ENCODE peak calls at places on chromosome 1, in eight cellular contexts. I is left ventricle myocardium inferior, X is tibial nerve, O is osteoblast, Y is dorsolateral prefrontal cortex, Q is bronchial epithelial cell, R is HFFc6, W is NB4. K is an unnamed sample.

GRCh38 chr1:231312389-231312788 is 25.3 kb downstream of the EXOC8 start:
- DNase-seq in I (no peak), X (no peak), O (no peak), Y (no peak), Q (no peak), R (no peak), W (no peak), K (no peak)

GRCh38 chr1:184614667-184615066 is 140.0 kb downstream of the EDEM3 start:
- DNase-seq in I (no peak), X (no peak), O (no peak), Y (no peak), Q (no peak), R (no peak), W (no peak), K (no peak)

GRCh38 chr1:186178426-186179043 is 196.5 kb downstream of the TPR start:
- DNase-seq in I (no peak), X (no peak), O (no peak), Y (no peak), Q (peak; percentile 98), R (no peak), W (no peak), K (no peak)

GRCh38 chr1:39737546-39738169 is 1.0 kb upstream of the PPIE start:
- DNase-seq in I (no peak), X (no peak), O (no peak), Y (no peak), Q (no peak), R (no peak), W (no peak), K (no peak)

GRCh38 chr1:228226956-228227791 is 19.3 kb downstream of the OBSCN start:
- DNase-seq in I (no peak), X (no peak), O (peak; percentile 68), Y (no peak), Q (no peak), R (peak; percentile 11), W (peak; percentile 48), K (peak; percentile 31)

GRCh38 chr1:56322211-56322610 is 257.2 kb downstream of the PLPP3 start:
- DNase-seq in I (no peak), X (peak; percentile 12), O (no peak), Y (no peak), Q (no peak), R (no peak), W (no peak), K (no peak)

GRCh38 chr1:43582162-43582566 is 51.5 kb downstream of the PTPRF start:
- DNase-seq in I (no peak), X (no peak), O (peak; percentile 100), Y (peak; percentile 80), Q (peak; percentile 100), R (peak; percentile 96), W (peak; percentile 35), K (no peak)

GRCh38 chr1:202161151-202162048 is 998 bp upstream of the PTPN7 start:
- DNase-seq in I (no peak), X (no peak), O (peak; percentile 83), Y (no peak), Q (no peak), R (no peak), W (peak; percentile 60), K (no peak)

GRCh38 chr1:27004471-27005165 is 8.0 kb downstream of the TENT5B start:
- DNase-seq in I (no peak), X (no peak), O (peak; percentile 72), Y (no peak), Q (no peak), R (peak; percentile 42), W (peak; percentile 86), K (peak; percentile 46)

GRCh38 chr1:248884632-248885295 is 21.3 kb upstream of the PGBD2 start:
- DNase-seq in I (no peak), X (no peak), O (no peak), Y (no peak), Q (no peak), R (no peak), W (no peak), K (no peak)

GRCh38 chr1:153849487-153850185 is 73.1 kb downstream of the GATAD2B start:
- DNase-seq in I (no peak), X (no peak), O (no peak), Y (no peak), Q (no peak), R (no peak), W (peak; percentile 59), K (no peak)

GRCh38 chr1:54872041-54872342 is 15.0 kb downstream of the DHCR24 start:
- DNase-seq in I (no peak), X (no peak), O (no peak), Y (no peak), Q (no peak), R (no peak), W (no peak), K (no peak)

GRCh38 chr1:92926873-92927272 is 34.4 kb downstream of the DIPK1A start:
- DNase-seq in I (no peak), X (no peak), O (no peak), Y (no peak), Q (no peak), R (no peak), W (no peak), K (no peak)

GRCh38 chr1:200260587-200261335 is 149.1 kb downstream of the ZNF281 start:
- DNase-seq in I (no peak), X (no peak), O (no peak), Y (no peak), Q (no peak), R (peak; percentile 28), W (no peak), K (no peak)

GRCh38 chr1:200266871-200267270 is 143.0 kb downstream of the ZNF281 start:
- DNase-seq in I (no peak), X (no peak), O (no peak), Y (no peak), Q (no peak), R (no peak), W (no peak), K (no peak)

GRCh38 chr1:200258447-200259375 is 151.1 kb downstream of the ZNF281 start:
- DNase-seq in I (no peak), X (no peak), O (peak; percentile 53), Y (no peak), Q (peak; percentile 39), R (no peak), W (peak; percentile 46), K (no peak)

GRCh38 chr1:200263203-200263602 is 146.6 kb downstream of the ZNF281 start:
- DNase-seq in I (no peak), X (no peak), O (no peak), Y (no peak), Q (no peak), R (no peak), W (no peak), K (no peak)

GRCh38 chr1:200262326-200262965 is 147.4 kb downstream of the ZNF281 start:
- DNase-seq in I (no peak), X (no peak), O (no peak), Y (no peak), Q (no peak), R (no peak), W (no peak), K (no peak)
- TF ChIP-seq CTCF in I (no peak), X (no peak), O (no peak), Y (no peak), Q (no peak), R (no peak), W (no peak), K (no peak)

DNA sequence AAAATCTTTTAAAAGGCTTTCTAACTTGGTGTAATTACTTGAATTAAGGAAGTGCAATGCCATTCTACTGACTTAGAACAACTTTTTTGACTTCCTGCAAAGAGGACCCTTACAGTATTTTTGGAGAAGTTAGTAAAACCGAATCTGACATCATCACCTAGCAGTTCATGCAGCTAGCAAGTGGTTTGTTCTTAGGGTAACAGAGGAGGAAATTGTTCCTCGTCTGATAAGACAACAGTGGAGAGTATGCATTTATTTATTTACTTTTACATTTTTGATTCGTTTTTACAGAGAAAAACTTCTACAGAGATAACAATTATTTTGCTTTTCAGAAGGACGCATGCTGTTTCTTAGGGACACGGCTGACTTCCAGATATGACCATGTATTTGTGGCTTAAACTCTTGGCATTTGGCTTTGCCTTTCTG is at the start of gene PTPRC:
- DNase-seq in I (no peak), X (no peak), O (no peak), Y (no peak), Q (no peak), R (no peak), W (peak; percentile 91), K (no peak)
- TF ChIP-seq CTCF in I (no peak), X (no peak), O (no peak), Y (no peak), Q (no peak), R (no peak), W (no peak), K (no peak)

GRCh38 chr1:156124557-156125483 is 10.3 kb downstream of the LMNA start:
- DNase-seq in I (no peak), X (no peak), O (no peak), Y (no peak), Q (peak; percentile 72), R (no peak), W (peak; percentile 87), K (no peak)

GRCh38 chr1:156121441-156121840 is 6.9 kb downstream of the LMNA start:
- DNase-seq in I (no peak), X (no peak), O (no peak), Y (no peak), Q (no peak), R (no peak), W (no peak), K (no peak)

GRCh38 chr1:156122086-156122485 is 7.6 kb downstream of the LMNA start:
- DNase-seq in I (no peak), X (no peak), O (no peak), Y (no peak), Q (no peak), R (no peak), W (no peak), K (no peak)

GRCh38 chr1:156123356-156124196 is 9.1 kb downstream of the LMNA start:
- DNase-seq in I (peak; percentile 96), X (peak; percentile 93), O (peak; percentile 83), Y (peak; percentile 94), Q (peak; percentile 97), R (peak; percentile 95), W (peak; percentile 84), K (peak; percentile 71)

DNA sequence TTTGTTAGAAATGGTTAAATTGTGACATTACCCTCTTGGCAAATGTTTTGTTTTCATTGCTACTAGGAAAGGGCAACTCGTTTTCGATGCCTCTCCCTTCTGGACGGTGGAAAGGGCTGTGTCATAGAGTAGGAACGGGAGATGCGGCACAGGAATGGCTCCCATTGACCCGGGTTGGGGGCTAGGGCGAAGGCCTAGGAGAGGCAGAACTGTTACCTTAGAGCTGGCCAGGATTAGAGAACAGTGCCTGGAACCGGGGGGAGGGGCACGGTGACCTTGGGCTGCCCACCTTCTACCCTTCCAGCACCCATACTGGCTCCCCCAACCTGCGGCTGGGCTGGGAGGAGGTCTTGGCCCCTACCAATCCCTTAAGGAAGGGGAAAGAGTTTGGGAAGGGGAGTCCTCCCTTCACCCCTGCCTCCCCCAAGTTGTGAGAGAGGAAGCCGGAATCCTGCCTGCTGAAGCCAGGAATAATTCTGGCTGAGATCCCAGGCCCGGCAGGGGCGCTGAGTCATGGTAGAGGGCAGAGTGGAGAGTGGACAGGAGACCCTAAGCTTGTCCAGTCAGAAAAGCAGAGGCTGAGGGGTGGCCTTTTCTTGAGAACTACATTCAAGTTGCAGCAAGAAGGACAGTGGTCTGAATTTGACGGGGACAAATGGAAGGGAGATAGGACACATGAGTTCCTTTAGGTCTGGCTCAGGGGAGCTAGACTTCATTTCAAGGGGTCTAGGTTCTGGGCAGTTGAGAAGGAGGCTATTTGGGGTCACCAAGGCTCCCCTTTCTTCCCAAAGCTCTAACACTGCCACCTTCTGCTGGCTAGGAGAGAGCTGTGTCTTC is 8.2 kb downstream of the LMNA start:
- DNase-seq in I (peak; percentile 85), X (peak; percentile 77), O (peak; percentile 87), Y (peak; percentile 71), Q (peak; percentile 68), R (peak; percentile 89), W (no peak), K (no peak)
- TF ChIP-seq CTCF in I (no peak), X (no peak), O (no peak), Y (no peak), Q (peak; percentile 61), R (no peak), W (no peak), K (no peak)

GRCh38 chr1:234111458-234112142 is 207.1 kb downstream of the SLC35F3 start:
- DNase-seq in I (peak; percentile 33), X (no peak), O (peak; percentile 65), Y (peak; percentile 45), Q (no peak), R (peak; percentile 32), W (no peak), K (no peak)
- TF ChIP-seq CTCF in I (peak; percentile 46), X (no peak), O (peak; percentile 8), Y (peak; percentile 44), Q (peak; percentile 55), R (peak; percentile 51), W (no peak), K (no peak)